ENCODE peak calls at places on chromosomes 2 and 18, in five cellular contexts. One of them, this sample, is unnamed.

GRCh38 chr2:109613922-109614714 is at the start of the genes SEPTIN10 and SOWAHC:
- DNase-seq in effector memory CD4-positive, alpha-beta T cell: peak; percentile 66
- DNase-seq in lower lobe of right lung: peak; percentile 99
- DNase-seq in body of pancreas: peak; percentile 95
- DNase-seq in tibial artery: peak; percentile 99
- DNase-seq in this sample: peak; percentile 99

GRCh38 chr2:48845719-48846118 is 90.2 kb upstream of the LHCGR start:
- DNase-seq in effector memory CD4-positive, alpha-beta T cell: no peak
- DNase-seq in lower lobe of right lung: no peak
- DNase-seq in body of pancreas: no peak
- DNase-seq in tibial artery: no peak
- DNase-seq in this sample: no peak

GRCh38 chr2:224008702-224009261 is 30.3 kb downstream of the SERPINE2 start:
- DNase-seq in effector memory CD4-positive, alpha-beta T cell: no peak
- DNase-seq in lower lobe of right lung: no peak
- DNase-seq in body of pancreas: peak; percentile 40
- DNase-seq in tibial artery: no peak
- DNase-seq in this sample: no peak

GRCh38 chr2:226795281-226796011 is 4.2 kb downstream of the IRS1 start:
- DNase-seq in effector memory CD4-positive, alpha-beta T cell: no peak
- DNase-seq in lower lobe of right lung: peak; percentile 45
- DNase-seq in body of pancreas: peak; percentile 18
- DNase-seq in tibial artery: peak; percentile 68
- DNase-seq in this sample: peak; percentile 23

GRCh38 chr18:79515944-79516351 is 120.2 kb downstream of the NFATC1 start:
- DNase-seq in effector memory CD4-positive, alpha-beta T cell: no peak
- DNase-seq in lower lobe of right lung: no peak
- DNase-seq in body of pancreas: peak; percentile 12
- DNase-seq in tibial artery: peak; percentile 59
- DNase-seq in this sample: peak; percentile 22

GRCh38 chr2:43051316-43051715 is 175.1 kb downstream of the ZFP36L2 start:
- DNase-seq in effector memory CD4-positive, alpha-beta T cell: no peak
- DNase-seq in lower lobe of right lung: no peak
- DNase-seq in body of pancreas: no peak
- DNase-seq in tibial artery: peak; percentile 29
- DNase-seq in this sample: no peak

GRCh38 chr18:38751897-38752296 is 1186.3 kb upstream of the CELF4 start:
- DNase-seq in effector memory CD4-positive, alpha-beta T cell: no peak
- DNase-seq in lower lobe of right lung: no peak
- DNase-seq in body of pancreas: no peak
- DNase-seq in tibial artery: no peak
- DNase-seq in this sample: no peak

GRCh38 chr18:39647627-39648502 is 2082.3 kb upstream of the CELF4 start:
- DNase-seq in effector memory CD4-positive, alpha-beta T cell: no peak
- DNase-seq in lower lobe of right lung: no peak
- DNase-seq in body of pancreas: no peak
- DNase-seq in tibial artery: no peak
- DNase-seq in this sample: no peak

GRCh38 chr2:233162770-233163169 is 88.7 kb upstream of the ATG16L1 start:
- DNase-seq in effector memory CD4-positive, alpha-beta T cell: no peak
- DNase-seq in lower lobe of right lung: no peak
- DNase-seq in body of pancreas: no peak
- DNase-seq in tibial artery: no peak
- DNase-seq in this sample: no peak

GRCh38 chr2:169693344-169693743 is 861 bp downstream of the CFAP210 start:
- DNase-seq in effector memory CD4-positive, alpha-beta T cell: no peak
- DNase-seq in lower lobe of right lung: no peak
- DNase-seq in body of pancreas: no peak
- DNase-seq in tibial artery: no peak
- DNase-seq in this sample: no peak

GRCh38 chr2:186347472-186347871 is 138.6 kb upstream of the ZC3H15 start:
- DNase-seq in effector memory CD4-positive, alpha-beta T cell: no peak
- DNase-seq in lower lobe of right lung: no peak
- DNase-seq in body of pancreas: no peak
- DNase-seq in tibial artery: no peak
- DNase-seq in this sample: no peak

GRCh38 chr2:231900486-231900942 is 25.7 kb downstream of the NPPC start:
- DNase-seq in effector memory CD4-positive, alpha-beta T cell: peak; percentile 3
- DNase-seq in lower lobe of right lung: peak; percentile 89
- DNase-seq in body of pancreas: peak; percentile 89
- DNase-seq in tibial artery: peak; percentile 72
- DNase-seq in this sample: peak; percentile 81

GRCh38 chr2:41947701-41948396 is 100.0 kb upstream of the PKDCC start:
- DNase-seq in effector memory CD4-positive, alpha-beta T cell: no peak
- DNase-seq in lower lobe of right lung: no peak
- DNase-seq in body of pancreas: no peak
- DNase-seq in tibial artery: no peak
- DNase-seq in this sample: peak; percentile 85

GRCh38 chr2:69221960-69222751 is 164.9 kb downstream of the GFPT1 start:
- DNase-seq in effector memory CD4-positive, alpha-beta T cell: no peak
- DNase-seq in lower lobe of right lung: no peak
- DNase-seq in body of pancreas: no peak
- DNase-seq in tibial artery: no peak
- DNase-seq in this sample: no peak

GRCh38 chr2:69012310-69013122 is 463 bp upstream of the ANTXR1 start:
- DNase-seq in effector memory CD4-positive, alpha-beta T cell: no peak
- DNase-seq in lower lobe of right lung: peak; percentile 74
- DNase-seq in body of pancreas: peak; percentile 48
- DNase-seq in tibial artery: peak; percentile 86
- DNase-seq in this sample: peak; percentile 89

GRCh38 chr2:44168684-44169154 is at the start of gene PPM1B:
- DNase-seq in effector memory CD4-positive, alpha-beta T cell: peak; percentile 99
- DNase-seq in lower lobe of right lung: peak; percentile 99
- DNase-seq in body of pancreas: peak; percentile 99
- DNase-seq in tibial artery: no peak
- DNase-seq in this sample: peak; percentile 100

GRCh38 chr2:239225456-239225855 is 175.4 kb downstream of the HDAC4 start:
- DNase-seq in effector memory CD4-positive, alpha-beta T cell: no peak
- DNase-seq in lower lobe of right lung: no peak
- DNase-seq in body of pancreas: no peak
- DNase-seq in tibial artery: peak; percentile 66
- DNase-seq in this sample: peak; percentile 70

GRCh38 chr2:200466703-200467418 is 43.0 kb downstream of the KCTD18 start:
- DNase-seq in effector memory CD4-positive, alpha-beta T cell: peak; percentile 11
- DNase-seq in lower lobe of right lung: no peak
- DNase-seq in body of pancreas: no peak
- DNase-seq in tibial artery: no peak
- DNase-seq in this sample: peak; percentile 64

GRCh38 chr2:161146996-161147395 is 13.2 kb upstream of the TANK start:
- DNase-seq in effector memory CD4-positive, alpha-beta T cell: no peak
- DNase-seq in lower lobe of right lung: no peak
- DNase-seq in body of pancreas: no peak
- DNase-seq in tibial artery: no peak
- DNase-seq in this sample: peak; percentile 27

GRCh38 chr2:71506222-71506621 is 52.9 kb downstream of the DYSF start:
- DNase-seq in effector memory CD4-positive, alpha-beta T cell: no peak
- DNase-seq in lower lobe of right lung: no peak
- DNase-seq in body of pancreas: no peak
- DNase-seq in tibial artery: peak; percentile 63
- DNase-seq in this sample: no peak

GRCh38 chr2:74548919-74549684 is 4.6 kb downstream of the LOXL3 start:
- DNase-seq in effector memory CD4-positive, alpha-beta T cell: no peak
- DNase-seq in lower lobe of right lung: peak; percentile 79
- DNase-seq in body of pancreas: peak; percentile 60
- DNase-seq in tibial artery: peak; percentile 83
- DNase-seq in this sample: peak; percentile 85

GRCh38 chr2:178747767-178748166 is 59.5 kb downstream of the TTN start:
- DNase-seq in effector memory CD4-positive, alpha-beta T cell: no peak
- DNase-seq in lower lobe of right lung: no peak
- DNase-seq in body of pancreas: no peak
- DNase-seq in tibial artery: no peak
- DNase-seq in this sample: no peak

GRCh38 chr2:41194235-41194634 is 742.3 kb upstream of the SLC8A1 start:
- DNase-seq in effector memory CD4-positive, alpha-beta T cell: no peak
- DNase-seq in lower lobe of right lung: no peak
- DNase-seq in body of pancreas: peak; percentile 9
- DNase-seq in tibial artery: no peak
- DNase-seq in this sample: peak; percentile 33

GRCh38 chr2:62672601-62673000 is 32.9 kb upstream of the EHBP1 start:
- DNase-seq in effector memory CD4-positive, alpha-beta T cell: no peak
- DNase-seq in lower lobe of right lung: peak; percentile 51
- DNase-seq in body of pancreas: no peak
- DNase-seq in tibial artery: no peak
- DNase-seq in this sample: no peak

GRCh38 chr2:205107810-205108209 is 562.5 kb downstream of the PARD3B start:
- DNase-seq in effector memory CD4-positive, alpha-beta T cell: no peak
- DNase-seq in lower lobe of right lung: no peak
- DNase-seq in body of pancreas: no peak
- DNase-seq in tibial artery: no peak
- DNase-seq in this sample: no peak

GRCh38 chr2:39379643-39380524 is 57.2 kb downstream of the MAP4K3 start:
- DNase-seq in effector memory CD4-positive, alpha-beta T cell: no peak
- DNase-seq in lower lobe of right lung: no peak
- DNase-seq in body of pancreas: no peak
- DNase-seq in tibial artery: no peak
- DNase-seq in this sample: no peak

GRCh38 chr2:6109801-6110200 is 417.6 kb downstream of the SOX11 start:
- DNase-seq in effector memory CD4-positive, alpha-beta T cell: no peak
- DNase-seq in lower lobe of right lung: no peak
- DNase-seq in body of pancreas: no peak
- DNase-seq in tibial artery: no peak
- DNase-seq in this sample: no peak

GRCh38 chr18:78754311-78755043 is 225.1 kb upstream of the SALL3 start:
- DNase-seq in effector memory CD4-positive, alpha-beta T cell: no peak
- DNase-seq in lower lobe of right lung: peak; percentile 22
- DNase-seq in body of pancreas: no peak
- DNase-seq in tibial artery: no peak
- DNase-seq in this sample: no peak

DNA sequence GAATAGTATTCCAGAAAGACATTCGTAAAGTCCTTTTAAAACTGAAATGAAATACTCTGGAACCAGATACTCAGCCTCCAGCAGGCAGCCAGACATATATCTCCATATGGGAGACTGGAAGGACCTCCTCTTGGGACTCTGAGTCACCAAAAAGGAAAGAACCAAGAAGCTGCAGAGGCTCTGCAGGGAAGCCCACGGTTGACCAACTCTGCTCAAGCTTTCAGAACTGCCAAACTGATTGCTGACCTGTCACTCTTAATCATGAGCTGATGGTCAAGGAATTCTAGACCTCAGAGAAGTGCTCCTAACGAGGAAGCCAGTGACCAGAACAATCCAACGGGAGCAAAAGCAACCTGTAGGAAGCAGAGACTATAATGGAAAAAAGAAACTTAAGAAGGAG is 434.7 kb downstream of the EIPR1 start:
- DNase-seq in effector memory CD4-positive, alpha-beta T cell: no peak
- DNase-seq in lower lobe of right lung: no peak
- DNase-seq in body of pancreas: no peak
- DNase-seq in tibial artery: no peak
- DNase-seq in this sample: no peak
- H3K9me3 ChIP-seq in effector memory CD4-positive, alpha-beta T cell: no peaks in the 10 kb centered on the region
- H3K9me3 ChIP-seq in lower lobe of right lung: no peaks in the 10 kb centered on the region
- H3K9me3 ChIP-seq in body of pancreas: no peaks in the 10 kb centered on the region
- H3K9me3 ChIP-seq in tibial artery: no peaks in the 10 kb centered on the region
- H3K9me3 ChIP-seq in this sample: no peaks in the 10 kb centered on the region

DNA sequence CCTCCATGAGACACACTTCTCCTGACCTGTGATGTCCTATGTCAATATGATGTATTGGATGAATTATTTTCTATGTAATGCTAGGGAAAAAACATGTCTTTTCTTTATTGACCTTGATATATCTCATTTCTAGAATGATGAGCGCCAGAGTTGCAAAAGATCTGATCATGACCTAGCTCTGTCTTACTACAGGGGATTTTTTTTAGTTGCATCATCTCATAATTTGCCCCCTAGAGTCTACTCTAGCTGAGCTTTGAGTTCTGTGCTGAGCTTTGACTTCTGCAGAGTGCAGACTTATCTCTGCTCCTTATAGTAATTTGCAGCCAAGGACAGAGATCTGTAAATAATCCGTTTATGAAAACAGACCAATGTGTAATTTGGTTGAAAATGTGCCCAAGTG is 859.9 kb downstream of the TRIB2 start:
- DNase-seq in effector memory CD4-positive, alpha-beta T cell: no peak
- DNase-seq in lower lobe of right lung: no peak
- DNase-seq in body of pancreas: no peak
- DNase-seq in tibial artery: no peak
- DNase-seq in this sample: no peak
- H3K9me3 ChIP-seq in effector memory CD4-positive, alpha-beta T cell: no peaks in the 10 kb centered on the region
- H3K9me3 ChIP-seq in lower lobe of right lung: no peaks in the 10 kb centered on the region
- H3K9me3 ChIP-seq in body of pancreas: no peaks in the 10 kb centered on the region
- H3K9me3 ChIP-seq in tibial artery: no peaks in the 10 kb centered on the region
- H3K9me3 ChIP-seq in this sample: no peaks in the 10 kb centered on the region

DNA sequence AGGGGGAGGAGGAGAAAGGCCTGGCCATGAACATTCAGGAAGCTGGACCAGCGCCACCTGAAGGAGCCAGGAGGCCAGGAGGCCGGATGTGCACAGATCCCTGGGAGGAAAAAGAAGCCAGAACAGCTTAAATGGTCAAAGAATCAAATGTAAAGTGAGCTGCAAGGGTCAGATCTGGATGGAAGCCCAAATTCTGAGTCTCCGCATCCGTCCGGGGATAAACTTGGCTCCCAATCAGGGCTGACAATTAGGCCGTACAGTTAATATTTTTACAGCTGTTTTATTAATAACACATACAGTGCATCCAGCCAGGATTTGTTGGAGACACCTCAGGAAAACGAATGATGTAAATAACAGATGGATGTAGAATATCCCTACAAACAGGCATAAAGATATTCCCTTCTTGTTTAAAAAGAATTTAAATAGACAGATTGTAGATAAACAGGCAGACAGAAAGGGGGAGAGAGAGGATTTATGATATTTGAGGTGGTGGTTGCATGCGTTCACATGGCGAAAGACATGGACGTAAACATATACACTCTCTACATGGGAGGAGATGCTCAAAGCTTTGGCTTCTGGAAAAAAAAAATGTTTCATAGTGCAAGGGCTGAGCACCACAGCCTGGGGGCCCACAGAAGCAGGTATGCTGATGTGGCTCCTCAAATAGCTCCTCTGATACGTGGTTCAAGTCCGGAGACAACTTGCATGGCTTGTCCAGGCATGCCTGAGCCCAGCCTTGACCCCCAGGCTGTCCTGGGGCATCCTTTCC is 495.3 kb upstream of the TCF4 start:
- DNase-seq in effector memory CD4-positive, alpha-beta T cell: no peak
- DNase-seq in lower lobe of right lung: no peak
- DNase-seq in body of pancreas: no peak
- DNase-seq in tibial artery: no peak
- DNase-seq in this sample: peak; percentile 37
- H3K9me3 ChIP-seq in effector memory CD4-positive, alpha-beta T cell: no peaks in the 10 kb centered on the region
- H3K9me3 ChIP-seq in lower lobe of right lung: no peaks in the 10 kb centered on the region
- H3K9me3 ChIP-seq in body of pancreas: no peaks in the 10 kb centered on the region
- H3K9me3 ChIP-seq in tibial artery: no peaks in the 10 kb centered on the region
- H3K9me3 ChIP-seq in this sample: no peaks in the 10 kb centered on the region

GRCh38 chr2:16350211-16350610 is 315.4 kb downstream of the CYRIA start:
- DNase-seq in effector memory CD4-positive, alpha-beta T cell: no peak
- DNase-seq in lower lobe of right lung: no peak
- DNase-seq in body of pancreas: no peak
- DNase-seq in tibial artery: no peak
- DNase-seq in this sample: no peak

GRCh38 chr2:16351541-16351940 is 314.1 kb downstream of the CYRIA start:
- DNase-seq in effector memory CD4-positive, alpha-beta T cell: no peak
- DNase-seq in lower lobe of right lung: no peak
- DNase-seq in body of pancreas: no peak
- DNase-seq in tibial artery: no peak
- DNase-seq in this sample: no peak

GRCh38 chr2:16348821-16349515 is 316.7 kb downstream of the CYRIA start:
- DNase-seq in effector memory CD4-positive, alpha-beta T cell: no peak
- DNase-seq in lower lobe of right lung: no peak
- DNase-seq in body of pancreas: no peak
- DNase-seq in tibial artery: no peak
- DNase-seq in this sample: no peak

GRCh38 chr2:16351137-16351536 is 314.5 kb downstream of the CYRIA start:
- DNase-seq in effector memory CD4-positive, alpha-beta T cell: no peak
- DNase-seq in lower lobe of right lung: no peak
- DNase-seq in body of pancreas: no peak
- DNase-seq in tibial artery: no peak
- DNase-seq in this sample: no peak

GRCh38 chr2:16349811-16350210 is 315.8 kb downstream of the CYRIA start:
- DNase-seq in effector memory CD4-positive, alpha-beta T cell: no peak
- DNase-seq in lower lobe of right lung: no peak
- DNase-seq in body of pancreas: no peak
- DNase-seq in tibial artery: no peak
- DNase-seq in this sample: no peak
- H3K9me3 ChIP-seq in effector memory CD4-positive, alpha-beta T cell: no peaks in the 10 kb centered on the region
- H3K9me3 ChIP-seq in lower lobe of right lung: peaks cover 7% of the 10 kb centered on the region
- H3K9me3 ChIP-seq in body of pancreas: no peaks in the 10 kb centered on the region
- H3K9me3 ChIP-seq in tibial artery: no peaks in the 10 kb centered on the region
- H3K9me3 ChIP-seq in this sample: no peaks in the 10 kb centered on the region